ENCODE peak calls at places on chromosomes 2 and 18, in seven cellular contexts. N, Y, E, D, X, H and S are unnamed samples.

GRCh38 chr2:112183327-112184025 is 45.3 kb downstream of the FBLN7 start:
- DNase-seq in N (no peak), Y (no peak), E (no peak), D (no peak), X (no peak), H (no peak), S (no peak)

GRCh38 chr2:212539145-212539880 is 711 bp upstream of the ERBB4 start:
- DNase-seq in N (peak), Y (peak), E (peak), D (no peak), X (peak), H (peak), S (peak)

GRCh38 chr2:25341031-25341727 is 546 bp downstream of the DNMT3A start:
- DNase-seq in N (no peak), Y (peak), E (peak), D (no peak), X (no peak), H (no peak), S (no peak)

GRCh38 chr2:207503234-207503633 is 26.5 kb upstream of the CREB1 start:
- DNase-seq in N (peak), Y (peak), E (no peak), D (no peak), X (no peak), H (no peak), S (no peak)

GRCh38 chr18:36296591-36297418 is 708 bp upstream of the FHOD3 start:
- DNase-seq in N (peak), Y (peak), E (peak), D (peak), X (peak), H (peak), S (peak)

GRCh38 chr2:10935953-10936942 is 24.5 kb downstream of the KCNF1 start:
- DNase-seq in N (no peak), Y (peak), E (no peak), D (peak), X (peak), H (peak), S (peak)

GRCh38 chr2:240991378-240992263 is 6.8 kb upstream of the SNED1 start:
- DNase-seq in N (peak), Y (no peak), E (peak), D (peak), X (peak), H (peak), S (no peak)

GRCh38 chr2:96692094-96692971 is 47.5 kb downstream of the LMAN2L start:
- DNase-seq in N (no peak), Y (no peak), E (no peak), D (no peak), X (no peak), H (no peak), S (no peak)

GRCh38 chr2:195026261-195026660 is 630.8 kb upstream of the SLC39A10 start:
- DNase-seq in N (no peak), Y (no peak), E (no peak), D (peak), X (no peak), H (peak), S (no peak)

GRCh38 chr2:120552800-120553471 is 182.7 kb upstream of the GLI2 start:
- DNase-seq in N (peak), Y (peak), E (peak), D (peak), X (peak), H (peak), S (peak)

GRCh38 chr2:223247136-223247535 is 195.1 kb downstream of the KCNE4 start:
- DNase-seq in N (no peak), Y (peak), E (peak), D (peak), X (peak), H (peak), S (peak)

GRCh38 chr2:8511868-8512612 is 169.8 kb upstream of the ID2 start:
- DNase-seq in N (no peak), Y (no peak), E (no peak), D (no peak), X (no peak), H (peak), S (no peak)

GRCh38 chr2:44745922-44746321 is 195.6 kb upstream of the SIX3 start:
- DNase-seq in N (no peak), Y (no peak), E (no peak), D (no peak), X (no peak), H (no peak), S (no peak)

GRCh38 chr2:165248238-165248637 is 9.0 kb downstream of the SCN2A start:
- DNase-seq in N (no peak), Y (no peak), E (no peak), D (no peak), X (no peak), H (no peak), S (no peak)

GRCh38 chr2:176997074-176997791 is 215.4 kb upstream of the HNRNPA3 start:
- DNase-seq in N (no peak), Y (no peak), E (no peak), D (peak), X (no peak), H (peak), S (no peak)

GRCh38 chr2:88724643-88725332 is 33.3 kb downstream of the RPIA start:
- DNase-seq in N (no peak), Y (no peak), E (no peak), D (no peak), X (no peak), H (no peak), S (no peak)

GRCh38 chr2:237411683-237412349 is 2.1 kb downstream of the COL6A3 start:
- DNase-seq in N (peak), Y (no peak), E (no peak), D (no peak), X (peak), H (no peak), S (no peak)

GRCh38 chr2:98548920-98549818 is 59.1 kb downstream of the COA5 start:
- DNase-seq in N (peak), Y (no peak), E (no peak), D (no peak), X (no peak), H (no peak), S (no peak)

GRCh38 chr2:14459927-14460326 is 172.6 kb upstream of the LRATD1 start:
- DNase-seq in N (no peak), Y (no peak), E (no peak), D (no peak), X (no peak), H (no peak), S (no peak)

GRCh38 chr2:150327546-150328495 is 159.6 kb downstream of the RND3 start:
- DNase-seq in N (no peak), Y (no peak), E (no peak), D (no peak), X (peak), H (no peak), S (no peak)

GRCh38 chr2:239978381-239978780 is 46.8 kb downstream of the NDUFA10 start:
- DNase-seq in N (no peak), Y (no peak), E (no peak), D (no peak), X (no peak), H (no peak), S (no peak)

GRCh38 chr2:27316655-27317412 is 6.1 kb downstream of the MPV17 start:
- DNase-seq in N (no peak), Y (no peak), E (no peak), D (no peak), X (no peak), H (no peak), S (no peak)

GRCh38 chr2:232896111-232896510 is 26.0 kb downstream of the SNORC start:
- DNase-seq in N (no peak), Y (no peak), E (no peak), D (no peak), X (no peak), H (no peak), S (no peak)

GRCh38 chr2:120929829-120930228 is 194.2 kb downstream of the GLI2 start:
- DNase-seq in N (no peak), Y (no peak), E (no peak), D (no peak), X (no peak), H (no peak), S (no peak)

GRCh38 chr18:46679846-46680598 is 23.0 kb upstream of the LOXHD1 start:
- DNase-seq in N (no peak), Y (no peak), E (no peak), D (no peak), X (no peak), H (no peak), S (no peak)

GRCh38 chr2:171319164-171319810 is 114.5 kb downstream of the METTL8 start:
- DNase-seq in N (no peak), Y (no peak), E (no peak), D (no peak), X (peak), H (no peak), S (no peak)

GRCh38 chr2:20728114-20728758 is 61.3 kb downstream of the GDF7 start:
- DNase-seq in N (no peak), Y (no peak), E (no peak), D (no peak), X (no peak), H (no peak), S (peak)

GRCh38 chr18:47490882-47491281 is 239.4 kb upstream of the SKOR2 start:
- DNase-seq in N (no peak), Y (no peak), E (no peak), D (no peak), X (no peak), H (no peak), S (no peak)

GRCh38 chr2:27198627-27199026 is 13.2 kb upstream of the ATRAID start:
- DNase-seq in N (no peak), Y (no peak), E (no peak), D (no peak), X (no peak), H (no peak), S (no peak)

GRCh38 chr2:117980783-117981676 is 32.8 kb downstream of the CCDC93 start:
- DNase-seq in N (no peak), Y (no peak), E (no peak), D (peak), X (no peak), H (peak), S (no peak)

GRCh38 chr2:158457092-158457825 is 507 bp downstream of the PKP4 start:
- DNase-seq in N (peak), Y (peak), E (peak), D (peak), X (peak), H (peak), S (peak)

GRCh38 chr2:120617055-120617454 is 118.6 kb upstream of the GLI2 start:
- DNase-seq in N (no peak), Y (no peak), E (no peak), D (no peak), X (no peak), H (no peak), S (no peak)

GRCh38 chr2:19801367-19802087 is 100.3 kb downstream of the TTC32 start:
- DNase-seq in N (peak), Y (no peak), E (no peak), D (peak), X (no peak), H (peak), S (no peak)

GRCh38 chr2:73907840-73908452 is 15.1 kb downstream of the ACTG2 start:
- DNase-seq in N (no peak), Y (peak), E (no peak), D (peak), X (peak), H (peak), S (no peak)

GRCh38 chr2:88540346-88540745 is 86.9 kb downstream of the EIF2AK3 start:
- DNase-seq in N (no peak), Y (no peak), E (no peak), D (peak), X (no peak), H (peak), S (no peak)

GRCh38 chr2:205245652-205246051 is 436.6 kb upstream of the NRP2 start:
- DNase-seq in N (no peak), Y (no peak), E (no peak), D (no peak), X (no peak), H (peak), S (no peak)

GRCh38 chr2:240482141-240482540 is 46.7 kb downstream of the GPC1 start:
- DNase-seq in N (peak), Y (no peak), E (no peak), D (no peak), X (no peak), H (no peak), S (no peak)

DNA sequence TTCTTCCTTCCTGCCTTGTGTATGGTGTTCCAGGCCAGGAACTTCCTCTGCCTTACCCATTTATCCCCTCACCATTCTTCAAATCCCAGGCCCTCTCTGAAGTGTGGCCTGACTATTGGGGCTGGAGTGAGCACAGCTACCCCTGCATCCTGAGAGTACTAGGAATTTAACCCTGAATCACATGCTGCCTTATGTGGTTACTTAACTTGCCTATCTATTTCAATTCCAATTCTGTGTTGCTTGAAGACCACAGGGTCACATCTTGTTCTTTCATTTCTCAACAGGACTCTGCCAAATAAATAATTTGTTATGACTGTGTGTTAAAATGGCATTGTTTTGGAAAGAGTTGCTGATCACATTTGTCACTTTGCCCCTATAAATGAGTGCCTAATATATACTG is 108.6 kb downstream of the CERS6 start:
- DNase-seq in N (no peak), Y (no peak), E (no peak), D (no peak), X (no peak), H (no peak), S (no peak)
- TF ChIP-seq CTCF in N (no peak), Y (no peak), E (no peak), D (no peak), X (no peak), H (no peak), S (no peak)

GRCh38 chr2:161008311-161008710 is 151.9 kb upstream of the TANK start:
- DNase-seq in N (no peak), Y (no peak), E (no peak), D (no peak), X (no peak), H (no peak), S (no peak)

GRCh38 chr2:161005170-161005569 is 155.1 kb upstream of the TANK start:
- DNase-seq in N (no peak), Y (no peak), E (no peak), D (no peak), X (no peak), H (peak), S (no peak)

GRCh38 chr2:161004379-161004778 is 155.8 kb upstream of the TANK start:
- DNase-seq in N (no peak), Y (no peak), E (no peak), D (peak), X (peak), H (peak), S (no peak)
- TF ChIP-seq CTCF in N (peak), Y (no peak), E (no peak), D (peak), X (peak), H (peak), S (peak)

GRCh38 chr2:64767670-64768425 is 114.1 kb upstream of the SERTAD2 start:
- DNase-seq in N (peak), Y (peak), E (peak), D (peak), X (peak), H (peak), S (peak)
- TF ChIP-seq CTCF in N (no peak), Y (no peak), E (no peak), D (peak), X (no peak), H (no peak), S (no peak)

GRCh38 chr18:70072678-70073077 is 125.0 kb upstream of the CD226 start:
- DNase-seq in N (no peak), Y (no peak), E (no peak), D (peak), X (no peak), H (peak), S (no peak)
- TF ChIP-seq CTCF in N (peak), Y (no peak), E (no peak), D (peak), X (peak), H (peak), S (no peak)